ENCODE peak calls at places on chromosomes 6 and 20, in six cellular contexts. J is H7; M is effector CD4-positive, alpha-beta T cell; F is neural progenitor cell; D is spleen; E is CD8-positive, alpha-beta memory T cell. B is an unnamed sample.

GRCh38 chr6:3363296-3364025 is 93.4 kb downstream of the SLC22A23 start:
- DNase-seq in J (no peak), M (no peak), F (no peak), D (no peak), E (no peak), B (no peak)

GRCh38 chr6:134058622-134059366 is 6.4 kb upstream of the SLC2A12 start:
- DNase-seq in J (no peak), M (no peak), F (no peak), D (no peak), E (no peak), B (no peak)

GRCh38 chr6:133130863-133131262 is 110.3 kb upstream of the EYA4 start:
- DNase-seq in J (no peak), M (no peak), F (no peak), D (no peak), E (no peak), B (no peak)

GRCh38 chr20:20338133-20338730 is 29.7 kb upstream of the INSM1 start:
- DNase-seq in J (no peak), M (no peak), F (no peak), D (no peak), E (no peak), B (no peak)

GRCh38 chr6:163218361-163218894 is 196.1 kb upstream of the QKI start:
- DNase-seq in J (no peak), M (no peak), F (no peak), D (no peak), E (no peak), B (no peak)

GRCh38 chr20:3563548-3564177 is 92.8 kb downstream of the ATRN start:
- DNase-seq in J (peak), M (no peak), F (peak), D (no peak), E (peak), B (peak)

GRCh38 chr6:38269773-38270172 is 370.0 kb downstream of the BTBD9 start:
- DNase-seq in J (no peak), M (no peak), F (no peak), D (no peak), E (no peak), B (no peak)

GRCh38 chr6:3784885-3785744 is 33.6 kb upstream of the PXDC1 start:
- DNase-seq in J (no peak), M (no peak), F (no peak), D (no peak), E (no peak), B (no peak)

GRCh38 chr20:51797357-51798025 is 4.8 kb downstream of the SALL4 start:
- DNase-seq in J (peak), M (no peak), F (peak), D (no peak), E (no peak), B (no peak)

GRCh38 chr20:18986895-18987580 is 173.5 kb downstream of the SCP2D1 start:
- DNase-seq in J (no peak), M (no peak), F (no peak), D (no peak), E (no peak), B (no peak)

GRCh38 chr20:62816879-62817873 is at the start of gene COL9A3:
- DNase-seq in J (peak), M (no peak), F (peak), D (no peak), E (no peak), B (no peak)

GRCh38 chr20:4295226-4295625 is 279.9 kb upstream of the RNF24 start:
- DNase-seq in J (no peak), M (no peak), F (no peak), D (no peak), E (no peak), B (no peak)

GRCh38 chr6:43444036-43444435 is 11.3 kb downstream of the DLK2 start:
- DNase-seq in J (peak), M (no peak), F (no peak), D (no peak), E (no peak), B (no peak)

GRCh38 chr6:30821862-30822784 is 62.2 kb upstream of the DDR1 start:
- DNase-seq in J (peak), M (no peak), F (peak), D (no peak), E (peak), B (peak)

GRCh38 chr6:156953478-156954146 is 176.4 kb downstream of the ARID1B start:
- DNase-seq in J (peak), M (peak), F (peak), D (no peak), E (peak), B (no peak)

GRCh38 chr20:52031574-52032303 is 159.8 kb downstream of the ZFP64 start:
- DNase-seq in J (no peak), M (no peak), F (no peak), D (no peak), E (peak), B (peak)

GRCh38 chr6:156102129-156102528 is 646.5 kb upstream of the NOX3 start:
- DNase-seq in J (peak), M (no peak), F (peak), D (no peak), E (no peak), B (no peak)

GRCh38 chr6:35725721-35726438 is 11.0 kb upstream of the ARMC12 start:
- DNase-seq in J (peak), M (no peak), F (no peak), D (peak), E (no peak), B (no peak)

B was measured in effector memory CD8-positive, alpha-beta T cell.